ENCODE peak calls at places on chromosomes 5 and 9, in four cellular contexts. Q is IMR-90, G is endothelial cell of umbilical vein, K is lower leg skin. C is an unnamed sample.

GRCh38 chr5:163508753-163509152 is 3.3 kb downstream of the MAT2B start:
- DNase-seq in Q (no peak), G (no peak), K (no peak), C (no peak)

GRCh38 chr5:179208706-179209358 is 136.4 kb downstream of the ADAMTS2 start:
- DNase-seq in Q (no peak), G (no peak), K (no peak), C (no peak)

GRCh38 chr5:130992095-130992494 is 173.0 kb downstream of the HINT1 start:
- DNase-seq in Q (no peak), G (no peak), K (no peak), C (no peak)

GRCh38 chr9:126609711-126610388 is 3.9 kb upstream of the LMX1B start:
- DNase-seq in Q (no peak), G (no peak), K (no peak), C (no peak)

GRCh38 chr5:44935262-44935661 is 126.5 kb downstream of the MRPS30 start:
- DNase-seq in Q (no peak), G (no peak), K (no peak), C (no peak)

GRCh38 chr9:120571443-120572257 is 8.3 kb downstream of the CDK5RAP2 start:
- DNase-seq in Q (peak), G (no peak), K (peak), C (no peak)

GRCh38 chr9:115262952-115263351 is 145.0 kb upstream of the TNC start:
- DNase-seq in Q (peak), G (no peak), K (no peak), C (no peak)

GRCh38 chr5:139745121-139745799 is 50.3 kb upstream of the PSD2 start:
- DNase-seq in Q (peak), G (no peak), K (no peak), C (peak)

GRCh38 chr9:84170521-84171141 is 169.9 kb downstream of the SLC28A3 start:
- DNase-seq in Q (peak), G (peak), K (peak), C (peak)

GRCh38 chr5:10478436-10478835 is 36.8 kb downstream of the ROPN1L start:
- DNase-seq in Q (peak), G (no peak), K (no peak), C (peak)

GRCh38 chr5:127386557-127386956 is 96.0 kb downstream of the MEGF10 start:
- DNase-seq in Q (peak), G (peak), K (no peak), C (no peak)

GRCh38 chr9:18982246-18982589 is 50.8 kb downstream of the SAXO1 start:
- DNase-seq in Q (no peak), G (no peak), K (no peak), C (no peak)

GRCh38 chr5:17077447-17078233 is 139.8 kb upstream of the BASP1 start:
- DNase-seq in Q (no peak), G (peak), K (no peak), C (no peak)

DNA sequence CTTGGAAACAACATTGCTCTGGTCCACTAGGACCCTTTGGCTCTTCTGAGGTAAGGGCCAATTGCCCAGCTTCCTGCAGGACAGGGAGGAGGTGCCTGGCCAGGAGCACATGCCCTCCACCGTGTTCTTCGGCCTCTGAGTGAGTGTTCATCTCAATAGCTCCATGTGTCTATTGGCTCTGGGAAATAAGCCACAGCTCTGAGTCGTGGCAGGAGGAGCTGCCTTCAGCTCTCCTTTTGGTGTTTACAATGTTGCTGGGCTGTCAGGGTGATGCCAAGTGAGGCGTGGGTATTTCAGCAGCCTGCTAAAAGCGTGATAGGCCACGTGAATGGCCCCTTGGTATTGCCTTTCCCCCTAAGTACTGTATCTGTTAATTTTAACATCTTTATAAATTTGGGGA is 26.6 kb downstream of the GADD45G start:
- DNase-seq in Q (no peak), G (no peak), K (no peak), C (no peak)
- TF ChIP-seq POLR2A in Q (no peak), G (no peak), K (no peak), C (no peak)

GRCh38 chr5:134370871-134371833 is at the start of gene UBE2B:
- DNase-seq in Q (peak), G (peak), K (peak), C (peak)
- TF ChIP-seq POLR2A in Q (peak), G (peak), K (no peak), C (peak)

DNA sequence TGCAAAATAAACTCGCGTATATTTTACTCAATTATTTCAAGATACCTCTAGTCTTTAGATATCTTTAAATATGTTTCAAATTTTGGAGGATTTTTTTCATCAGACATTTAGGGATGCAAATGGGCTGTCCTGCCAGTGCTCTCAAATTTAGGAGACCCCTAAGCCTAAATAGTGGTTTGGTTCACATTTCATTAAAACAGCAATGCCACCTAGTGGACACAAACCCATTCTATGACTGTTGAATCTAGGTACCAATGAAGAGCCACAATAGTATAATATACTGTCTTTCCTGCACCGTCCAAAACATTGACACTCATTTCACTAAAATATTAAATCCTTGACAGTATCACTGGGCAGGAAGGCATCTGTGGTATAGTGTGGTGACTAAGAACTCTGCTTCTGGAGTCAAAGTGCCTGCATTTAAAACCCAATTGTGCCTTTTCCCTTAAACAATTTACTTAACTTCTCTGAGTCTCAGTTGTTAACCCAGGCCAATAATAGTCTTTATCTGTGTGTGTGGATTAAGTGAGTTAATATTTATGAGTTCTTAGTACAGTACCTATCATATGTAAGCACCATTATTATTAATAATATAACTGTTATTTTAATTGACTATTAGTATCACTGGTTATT is 148.0 kb downstream of the RORB start:
- DNase-seq in Q (no peak), G (peak), K (no peak), C (no peak)
- TF ChIP-seq POLR2A in Q (no peak), G (no peak), K (no peak), C (no peak)

DNA sequence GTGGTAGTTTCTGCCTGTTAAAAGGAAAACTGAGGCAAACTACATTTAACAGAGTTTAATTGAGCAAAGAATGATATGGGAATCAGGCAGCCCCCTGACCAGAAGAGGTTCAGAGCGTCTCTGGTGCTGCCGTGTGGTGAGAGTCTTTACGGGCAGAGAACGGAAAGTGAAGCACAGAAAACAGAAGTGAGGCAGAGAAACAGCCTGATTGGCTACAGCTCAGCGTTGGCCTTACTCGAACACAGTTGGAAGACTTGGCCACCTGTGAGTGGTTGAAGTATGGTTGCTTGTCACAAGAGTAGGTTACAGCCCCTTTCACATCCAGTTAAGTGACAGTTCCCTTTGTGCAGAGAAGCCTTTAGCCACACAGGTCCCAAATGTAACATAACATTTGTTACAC is 16.9 kb upstream of the FBP1 start:
- DNase-seq in Q (no peak), G (no peak), K (no peak), C (no peak)
- TF ChIP-seq POLR2A in Q (no peak), G (no peak), K (no peak), C (no peak)

DNA sequence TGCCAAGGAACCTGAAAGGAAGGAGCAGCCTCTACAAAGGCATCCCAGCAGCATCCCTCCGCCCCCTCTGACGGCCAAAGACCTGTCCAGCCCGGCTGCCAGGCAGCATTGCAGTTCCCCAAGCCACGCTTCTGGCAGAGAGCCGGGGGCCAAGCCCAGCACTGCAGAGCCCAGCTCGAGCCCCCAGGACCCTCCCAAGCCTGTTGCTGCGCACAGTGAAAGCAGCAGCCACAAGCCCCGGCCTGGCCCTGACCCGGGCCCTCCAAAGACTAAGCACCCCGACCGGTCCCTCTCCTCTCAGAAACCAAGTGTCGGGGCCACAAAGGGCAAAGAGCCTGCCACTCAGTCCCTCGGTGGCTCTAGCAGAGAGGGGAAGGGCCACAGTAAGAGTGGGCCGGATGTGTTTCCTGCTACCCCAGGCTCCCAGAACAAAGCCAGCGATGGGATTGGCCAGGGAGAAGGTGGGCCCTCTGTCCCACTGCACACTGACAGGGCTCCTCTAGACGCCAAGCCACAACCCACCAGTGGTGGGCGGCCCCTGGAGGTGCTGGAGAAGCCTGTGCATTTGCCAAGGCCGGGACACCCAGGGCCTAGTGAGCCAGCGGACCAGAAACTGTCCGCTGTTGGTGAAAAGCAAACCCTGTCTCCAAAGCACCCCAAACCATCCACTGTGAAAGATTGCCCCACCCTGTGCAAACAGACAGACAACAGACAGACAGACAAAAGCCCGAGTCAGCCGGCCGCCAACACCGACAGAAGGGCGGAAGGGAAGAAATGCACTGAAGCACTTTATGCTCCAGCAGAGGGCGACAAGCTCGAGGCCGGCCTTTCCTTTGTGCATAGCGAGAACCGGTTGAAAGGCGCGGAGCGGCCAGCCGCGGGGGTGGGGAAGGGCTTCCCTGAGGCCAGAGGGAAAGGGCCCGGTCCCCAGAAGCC is 30.8 kb downstream of the CD180 start:
- DNase-seq in Q (peak), G (peak), K (peak), C (no peak)
- TF ChIP-seq POLR2A in Q (no peak), G (no peak), K (no peak), C (no peak)

GRCh38 chr5:146447734-146448380 is 724 bp downstream of the TCERG1 start:
- DNase-seq in Q (peak), G (peak), K (no peak), C (no peak)
- TF ChIP-seq POLR2A in Q (no peak), G (peak), K (no peak), C (no peak)

DNA sequence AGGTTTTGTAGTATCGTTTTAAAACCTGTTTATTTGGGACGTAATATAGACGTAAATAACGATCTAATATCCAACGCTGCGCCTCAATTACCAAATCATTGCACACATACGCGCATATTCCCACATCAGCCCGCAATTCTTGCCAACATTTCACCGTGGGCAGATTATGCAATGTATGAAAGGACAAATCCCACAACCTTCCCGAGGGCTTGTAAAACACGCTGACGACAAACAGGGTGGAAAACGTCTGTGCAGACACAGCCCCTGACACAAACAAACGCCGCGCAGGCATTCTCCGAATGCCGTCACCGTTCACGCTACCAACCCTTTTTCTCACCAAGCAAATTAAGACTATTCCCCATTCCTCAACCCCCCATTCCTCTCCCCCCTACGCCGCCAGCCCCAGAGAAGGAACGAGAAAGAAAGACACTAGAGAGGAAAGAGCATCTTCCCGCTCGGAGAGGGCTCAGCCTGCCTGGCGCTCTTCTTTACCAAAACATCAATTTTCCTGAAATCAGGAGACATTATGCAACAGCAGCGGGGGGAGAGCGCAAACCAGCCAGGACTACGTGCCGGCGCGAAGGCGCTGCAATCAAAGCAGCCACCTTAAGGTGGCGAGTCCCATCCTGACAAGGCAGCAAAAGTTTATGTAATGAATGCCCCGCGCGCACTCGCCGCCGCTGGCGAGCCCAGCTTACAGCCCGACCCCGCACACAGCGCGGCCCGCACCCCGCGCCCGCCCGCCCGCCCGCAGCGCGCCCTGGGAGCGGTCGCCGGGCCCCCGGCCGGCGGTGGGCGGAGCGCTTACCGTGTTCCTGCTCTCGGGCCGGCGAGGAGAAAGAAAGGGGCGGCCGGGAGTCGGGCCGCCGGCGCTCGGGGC is 560 bp downstream of the NFIL3 start:
- DNase-seq in Q (peak), G (peak), K (peak), C (peak)
- TF ChIP-seq POLR2A in Q (peak), G (no peak), K (no peak), C (no peak)